ENCODE peak calls at places on chromosomes 5 and 9, in four cellular contexts. Z is H9, I is IMR-90, K is H1. Y is an unnamed sample.

GRCh38 chr5:139105621-139106071 is 92.5 kb downstream of the SIL1 start:
- DNase-seq in I (no peak), K (no peak), Z (no peak), Y (no peak)

GRCh38 chr5:10585120-10585915 is 21.4 kb downstream of the ANKRD33B start:
- DNase-seq in Z (no peak), I (no peak), K (no peak), Y (no peak)

GRCh38 chr9:136568288-136569081 is 22.6 kb upstream of the NOTCH1 start:
- DNase-seq in Z (no peak), I (no peak), K (no peak), Y (peak)

GRCh38 chr5:65548281-65548680 is 14.7 kb downstream of the CENPK start:
- DNase-seq in K (no peak), I (no peak), Z (no peak), Y (no peak)

GRCh38 chr9:90018688-90019087 is 413.9 kb downstream of the GADD45G start:
- DNase-seq in K (no peak), I (no peak), Z (no peak), Y (no peak)

GRCh38 chr5:53438486-53439472 is 41.6 kb upstream of the FST start:
- DNase-seq in I (peak), Z (no peak), K (no peak), Y (no peak)

GRCh38 chr9:124343533-124344290 is 71.5 kb downstream of the PSMB7 start:
- DNase-seq in K (no peak), Z (no peak), I (no peak), Y (no peak)

GRCh38 chr9:20447291-20447690 is 175.0 kb downstream of the MLLT3 start:
- DNase-seq in Z (no peak), I (no peak), K (no peak), Y (no peak)

GRCh38 chr5:78953092-78953800 is 31.9 kb downstream of the ARSB start:
- DNase-seq in I (peak), K (no peak), Z (no peak), Y (no peak)

GRCh38 chr9:135152608-135153337 is 65.3 kb downstream of the OLFM1 start:
- DNase-seq in K (peak), Z (peak), I (no peak), Y (peak)

GRCh38 chr9:85302860-85303779 is 438.6 kb downstream of the AGTPBP1 start:
- DNase-seq in I (no peak), K (no peak), Z (no peak), Y (no peak)

GRCh38 chr5:1282139-1282992 is 12.5 kb downstream of the TERT start:
- DNase-seq in I (no peak), Z (peak), K (no peak), Y (no peak)

GRCh38 chr9:123523828-123524227 is 167.8 kb downstream of the CRB2 start:
- DNase-seq in I (no peak), Z (no peak), K (no peak), Y (no peak)

GRCh38 chr9:17995031-17995430 is 416.2 kb downstream of the SH3GL2 start:
- DNase-seq in K (no peak), I (no peak), Z (no peak), Y (peak)

GRCh38 chr9:114206221-114206760 is 51.0 kb downstream of the COL27A1 start:
- DNase-seq in I (no peak), Z (no peak), K (no peak), Y (no peak)

GRCh38 chr5:6705959-6706358 is 7.3 kb upstream of the TENT4A start:
- DNase-seq in I (no peak), Z (no peak), K (no peak), Y (no peak)

GRCh38 chr5:1246711-1247431 is 21.7 kb downstream of the SLC6A18 start:
- DNase-seq in K (peak), Z (peak), I (no peak), Y (peak)

GRCh38 chr5:3364941-3365340 is 230.7 kb upstream of the IRX1 start:
- DNase-seq in K (no peak), I (no peak), Z (peak), Y (no peak)

GRCh38 chr5:136199408-136199807 is 6.4 kb upstream of the SMIM32 start:
- DNase-seq in Z (no peak), I (no peak), K (no peak), Y (no peak)

GRCh38 chr5:95005811-95006210 is 279.1 kb downstream of the MCTP1 start:
- DNase-seq in I (no peak), K (no peak), Z (no peak), Y (no peak)

GRCh38 chr5:151156732-151157402 is 712 bp downstream of the ANXA6 start:
- DNase-seq in K (no peak), I (peak), Z (peak), Y (peak)

GRCh38 chr9:93010696-93011095 is 47.8 kb upstream of the SUSD3 start:
- DNase-seq in I (no peak), K (no peak), Z (peak), Y (no peak)

GRCh38 chr5:148312159-148312558 is at the start of gene SPINK7:
- DNase-seq in K (no peak), I (no peak), Z (no peak), Y (no peak)

GRCh38 chr9:97831843-97832636 is 21.0 kb upstream of the FOXE1 start:
- DNase-seq in Z (no peak), I (no peak), K (no peak), Y (no peak)

GRCh38 chr9:133349965-133350624 is 2.1 kb downstream of the RPL7A start:
- DNase-seq in I (no peak), Z (no peak), K (no peak), Y (no peak)

GRCh38 chr5:143108498-143109128 is 294.9 kb downstream of the NR3C1 start:
- DNase-seq in K (no peak), I (no peak), Z (no peak), Y (no peak)

GRCh38 chr5:94793113-94793815 is 174.8 kb downstream of the SLF1 start:
- DNase-seq in I (peak), Z (no peak), K (no peak), Y (no peak)

GRCh38 chr9:20269620-20270019 is 352.7 kb downstream of the MLLT3 start:
- DNase-seq in K (no peak), Z (no peak), I (no peak), Y (no peak)

GRCh38 chr9:78559449-78559885 is 262.5 kb downstream of the PSAT1 start:
- DNase-seq in Z (no peak), K (no peak), I (peak), Y (no peak)

GRCh38 chr9:37983381-37984067 is 79.6 kb upstream of the SLC25A51 start:
- DNase-seq in Z (no peak), K (no peak), I (no peak), Y (no peak)

GRCh38 chr9:20823051-20823450 is 139.0 kb downstream of the FOCAD start:
- DNase-seq in Z (no peak), K (no peak), I (peak), Y (no peak)

GRCh38 chr5:122368845-122369244 is 56.8 kb downstream of the SNCAIP start:
- DNase-seq in Z (no peak), K (no peak), I (peak), Y (no peak)

GRCh38 chr9:135591491-135592330 is 30.2 kb downstream of the PAEP start:
- DNase-seq in K (no peak), Z (peak), I (no peak), Y (no peak)

GRCh38 chr9:84076359-84076758 is 95.8 kb downstream of the RMI1 start:
- DNase-seq in I (no peak), K (no peak), Z (no peak), Y (no peak)

GRCh38 chr5:116476903-116477537 is 97.6 kb downstream of the SEMA6A start:
- DNase-seq in K (no peak), Z (no peak), I (no peak), Y (no peak)

GRCh38 chr5:132410451-132411381 is 41.2 kb downstream of the SLC22A5 start:
- DNase-seq in I (peak), K (no peak), Z (peak), Y (peak)

GRCh38 chr5:132413567-132413966 is 44.1 kb downstream of the SLC22A5 start:
- DNase-seq in I (no peak), Z (no peak), K (no peak), Y (no peak)

GRCh38 chr5:132408965-132409364 is 39.5 kb downstream of the SLC22A5 start:
- DNase-seq in Z (no peak), K (no peak), I (no peak), Y (no peak)

GRCh38 chr5:132408456-132408855 is 38.9 kb downstream of the SLC22A5 start:
- DNase-seq in Z (no peak), I (no peak), K (no peak), Y (no peak)

DNA sequence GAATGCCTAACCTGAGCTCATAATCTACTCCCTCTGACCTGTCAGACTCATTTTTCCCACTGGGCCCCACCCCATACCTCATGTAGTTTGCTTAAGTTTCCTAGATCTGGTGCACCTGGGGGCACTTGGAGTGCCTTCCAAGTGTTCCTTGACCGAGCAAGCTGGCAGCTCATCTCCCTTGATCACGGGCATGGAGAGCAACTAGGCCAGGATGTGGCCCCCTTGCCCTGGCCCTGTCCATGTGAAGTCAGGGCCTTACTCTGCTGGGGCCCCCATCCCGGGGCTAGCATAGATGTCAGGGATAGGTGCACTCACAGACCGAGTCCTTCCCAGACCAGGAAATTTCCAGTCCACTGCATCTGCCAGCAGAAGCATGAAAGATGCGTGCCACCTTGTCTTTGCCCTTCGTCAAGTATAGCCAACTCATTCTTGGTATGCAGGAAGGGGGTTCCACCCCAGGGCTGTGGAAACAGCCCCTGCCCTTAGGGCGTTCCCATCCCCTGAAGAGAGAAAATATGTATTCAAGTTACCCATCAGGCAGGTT is 41.9 kb downstream of the SLC22A5 start:
- DNase-seq in K (no peak), I (no peak), Z (no peak), Y (no peak)
- H3K9ac ChIP-seq in K (peak), I (peak), Z (no peak), Y (peak)

GRCh38 chr9:70679845-70680244 is 265.4 kb upstream of the KLF9 start:
- DNase-seq in I (peak), Z (no peak), K (no peak), Y (no peak)

GRCh38 chr9:70678153-70678552 is 263.7 kb upstream of the KLF9 start:
- DNase-seq in I (no peak), K (no peak), Z (no peak), Y (no peak)

GRCh38 chr9:70675868-70676370 is 261.5 kb upstream of the KLF9 start:
- DNase-seq in I (no peak), Z (no peak), K (no peak), Y (no peak)

GRCh38 chr9:70673844-70674243 is 259.4 kb upstream of the KLF9 start:
- DNase-seq in K (no peak), Z (no peak), I (no peak), Y (no peak)

GRCh38 chr9:70677336-70677735 is 262.9 kb upstream of the KLF9 start:
- DNase-seq in Z (no peak), I (peak), K (no peak), Y (no peak)
- H3K56ac ChIP-seq in Z (no peak), I (no peak), K (no peak), Y (no peak)

DNA sequence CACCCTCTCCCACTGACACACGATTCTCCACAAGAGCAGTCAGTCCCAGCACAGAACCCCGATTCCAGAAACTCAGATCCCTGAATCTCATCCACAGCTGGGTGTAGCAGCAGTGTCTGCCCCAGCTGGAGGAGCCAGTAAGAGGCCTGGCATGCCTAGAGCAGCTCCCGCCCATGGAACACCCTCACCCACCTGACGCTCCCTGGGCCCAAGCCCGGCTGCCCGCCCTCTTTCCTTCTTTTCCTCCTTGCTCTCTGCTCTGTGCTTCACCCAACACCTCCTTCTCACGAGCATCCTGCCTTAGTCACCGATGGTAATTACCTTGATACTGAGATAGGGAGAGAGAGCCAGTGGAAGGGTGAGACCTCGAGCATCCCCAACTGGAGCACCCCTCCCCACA is 8.7 kb downstream of the PCDH1 start:
- DNase-seq in Z (no peak), I (no peak), K (no peak), Y (no peak)
- H3K9ac ChIP-seq in Z (no peak), I (no peak), K (no peak), Y (no peak)

GRCh38 chr9:121683652-121684051 is 32.2 kb downstream of the DAB2IP start:
- DNase-seq in I (no peak), Z (no peak), K (no peak), Y (no peak)
- H3K56ac ChIP-seq in I (no peak), Z (no peak), K (no peak), Y (no peak)

GRCh38 chr5:164934561-164934960 is 1429.1 kb downstream of the MAT2B start:
- DNase-seq in K (no peak), Z (peak), I (no peak), Y (peak)

GRCh38 chr5:164934039-164934438 is 1428.6 kb downstream of the MAT2B start:
- DNase-seq in I (no peak), Z (peak), K (no peak), Y (no peak)
- H3K9ac ChIP-seq in I (no peak), Z (no peak), K (no peak), Y (no peak)

GRCh38 chr5:137891849-137892248 is 2.6 kb downstream of the PKD2L2 start:
- DNase-seq in K (no peak), I (no peak), Z (no peak), Y (no peak)

GRCh38 chr5:137888489-137888874 is 775 bp upstream of the PKD2L2 start:
- DNase-seq in Z (no peak), I (no peak), K (no peak), Y (no peak)

GRCh38 chr5:137890850-137891249 is 1.6 kb downstream of the PKD2L2 start:
- DNase-seq in Z (no peak), I (no peak), K (no peak), Y (no peak)

GRCh38 chr5:137887831-137888230 is 1.4 kb upstream of the PKD2L2 start:
- DNase-seq in I (no peak), Z (no peak), K (no peak), Y (no peak)

GRCh38 chr5:137888875-137889759 is at the start of gene PKD2L2:
- DNase-seq in K (peak), Z (peak), I (peak), Y (peak)
- H3K56ac ChIP-seq in K (no peak), Z (no peak), I (no peak), Y (peak)

GRCh38 chr9:34568783-34569182 is 20.7 kb downstream of the CNTFR start:
- DNase-seq in Z (no peak), K (no peak), I (no peak), Y (no peak)
- H3K9ac ChIP-seq in Z (no peak), K (no peak), I (no peak), Y (no peak)

Y was measured in mesendoderm.